ENCODE peak calls at places on chromosomes 11 and 22, in seven cellular contexts. E is H9, T is AG04450, Y is cardiac muscle cell, Q is K562, U is Panc1, L is PC-3. K is an unnamed sample.

GRCh38 chr11:104830508-104830907 is 67.8 kb downstream of the CASP12 start:
- DNase-seq in Y (no peak), E (no peak), Q (no peak), T (no peak), L (no peak), U (no peak), K (no peak)

GRCh38 chr11:72814831-72815618 is 814 bp downstream of the ATG16L2 start:
- DNase-seq in E (peak; percentile 89), Q (peak; percentile 52), U (no peak), T (no peak), Y (peak; percentile 75), L (peak; percentile 70), K (peak; percentile 59)

GRCh38 chr11:68753300-68753699 is 2.0 kb upstream of the TESMIN start:
- DNase-seq in T (no peak), Q (no peak), U (no peak), E (no peak), Y (no peak), L (no peak), K (no peak)

GRCh38 chr11:11871991-11872401 is 30.2 kb downstream of the USP47 start:
- DNase-seq in Q (no peak), Y (no peak), E (no peak), T (no peak), L (no peak), U (no peak), K (no peak)

GRCh38 chr11:86592659-86593451 is 79.6 kb downstream of the ME3 start:
- DNase-seq in T (peak; percentile 38), Q (peak; percentile 62), E (no peak), Y (peak; percentile 46), L (peak; percentile 96), U (peak; percentile 99), K (peak; percentile 40)

GRCh38 chr22:40518840-40519239 is 117.7 kb downstream of the MRTFA start:
- DNase-seq in U (no peak), Q (no peak), L (no peak), E (no peak), Y (no peak), T (no peak), K (no peak)

GRCh38 chr22:25875461-25875860 is 133.5 kb downstream of the MYO18B start:
- DNase-seq in L (no peak), E (no peak), U (no peak), T (no peak), Y (no peak), Q (no peak), K (no peak)

GRCh38 chr11:118437046-118437735 is 899 bp downstream of the KMT2A start:
- DNase-seq in E (peak; percentile 56), U (no peak), Q (peak; percentile 94), T (no peak), L (peak; percentile 54), Y (peak; percentile 61), K (peak; percentile 53)

GRCh38 chr11:89381094-89381493 is 110.1 kb downstream of the NOX4 start:
- DNase-seq in T (peak; percentile 78), E (no peak), U (no peak), Y (no peak), L (peak; percentile 80), Q (no peak), K (no peak)

GRCh38 chr11:28659716-28660348 is 551.6 kb downstream of the METTL15 start:
- DNase-seq in L (peak; percentile 65), Y (no peak), Q (no peak), E (no peak), U (no peak), T (no peak), K (no peak)

GRCh38 chr11:67054851-67055523 is 1.7 kb upstream of the RHOD start:
- DNase-seq in E (no peak), U (no peak), T (no peak), L (peak; percentile 99), Q (peak; percentile 80), Y (peak; percentile 83), K (no peak)

GRCh38 chr11:119624102-119624615 is 104.8 kb downstream of the NECTIN1 start:
- DNase-seq in Q (peak; percentile 81), T (no peak), E (peak; percentile 68), U (no peak), L (peak; percentile 17), Y (no peak), K (no peak)

GRCh38 chr11:86547727-86548126 is 124.7 kb downstream of the ME3 start:
- DNase-seq in Y (no peak), L (no peak), T (no peak), U (no peak), E (no peak), Q (no peak), K (no peak)

GRCh38 chr11:75722669-75723042 is 5.0 kb downstream of the MOGAT2 start:
- DNase-seq in U (no peak), T (no peak), E (no peak), Y (no peak), Q (no peak), L (no peak), K (no peak)

GRCh38 chr11:78855146-78855545 is 280.5 kb upstream of the NARS2 start:
- DNase-seq in L (no peak), T (no peak), Y (no peak), E (no peak), U (no peak), Q (no peak), K (no peak)

GRCh38 chr11:28089378-28089777 is 18.6 kb downstream of the KIF18A start:
- DNase-seq in L (peak; percentile 12), Q (no peak), U (no peak), T (no peak), E (no peak), Y (no peak), K (no peak)

GRCh38 chr11:128669491-128669890 is 24.4 kb upstream of the FLI1 start:
- DNase-seq in L (peak; percentile 61), Y (no peak), E (no peak), U (no peak), Q (no peak), T (no peak), K (no peak)

GRCh38 chr11:45179686-45180085 is 33.2 kb downstream of the PRDM11 start:
- DNase-seq in Y (no peak), E (no peak), Q (no peak), U (no peak), L (no peak), T (no peak), K (no peak)

GRCh38 chr11:6475936-6476335 is 2.2 kb upstream of the TRIM3 start:
- DNase-seq in Y (no peak), U (no peak), E (peak; percentile 77), Q (no peak), L (peak; percentile 48), T (no peak), K (no peak)
- H3K27ac ChIP-seq in Y (no peak overlapping the region), U (no peak overlapping the region), E (no peak overlapping the region), Q (no peak overlapping the region), L (no peak overlapping the region), T (peak overlapping the region; percentile 21), K (no peak overlapping the region)

GRCh38 chr11:130707217-130707616 is 209.1 kb downstream of the SNX19 start:
- DNase-seq in E (no peak), T (no peak), Y (no peak), U (no peak), L (no peak), Q (no peak), K (no peak)

GRCh38 chr11:130709531-130709930 is 206.7 kb downstream of the SNX19 start:
- DNase-seq in T (no peak), Y (no peak), E (no peak), U (no peak), Q (no peak), L (no peak), K (no peak)

GRCh38 chr11:130703489-130704190 is 212.6 kb downstream of the SNX19 start:
- DNase-seq in Q (no peak), T (no peak), E (no peak), U (no peak), L (no peak), Y (no peak), K (no peak)

GRCh38 chr11:130706572-130706971 is 209.7 kb downstream of the SNX19 start:
- DNase-seq in Q (no peak), L (no peak), Y (no peak), T (no peak), U (no peak), E (no peak), K (no peak)

GRCh38 chr11:130705670-130706421 is 210.4 kb downstream of the SNX19 start:
- DNase-seq in T (no peak), U (no peak), L (peak; percentile 38), Q (no peak), E (no peak), Y (no peak), K (no peak)
- H3K27ac ChIP-seq in T (no peak overlapping the region), U (no peak overlapping the region), L (no peak overlapping the region), Q (no peak overlapping the region), E (no peak overlapping the region), Y (no peak overlapping the region), K (no peak overlapping the region)

GRCh38 chr11:74490945-74491344 is 2.6 kb downstream of the LIPT2 start:
- DNase-seq in Q (no peak), T (no peak), U (no peak), E (no peak), L (no peak), Y (no peak), K (no peak)

GRCh38 chr11:74494916-74495315 is 1.4 kb upstream of the LIPT2 start:
- DNase-seq in L (no peak), U (no peak), Q (no peak), T (no peak), Y (no peak), E (no peak), K (no peak)

GRCh38 chr11:74492084-74492483 is 1.4 kb downstream of the LIPT2 start:
- DNase-seq in T (no peak), L (peak; percentile 9), Q (no peak), E (no peak), U (no peak), Y (no peak), K (no peak)

GRCh38 chr11:74493816-74494630 is 499 bp upstream of the LIPT2 start:
- DNase-seq in E (no peak), T (no peak), U (no peak), Q (no peak), L (peak; percentile 80), Y (no peak), K (no peak)

DNA sequence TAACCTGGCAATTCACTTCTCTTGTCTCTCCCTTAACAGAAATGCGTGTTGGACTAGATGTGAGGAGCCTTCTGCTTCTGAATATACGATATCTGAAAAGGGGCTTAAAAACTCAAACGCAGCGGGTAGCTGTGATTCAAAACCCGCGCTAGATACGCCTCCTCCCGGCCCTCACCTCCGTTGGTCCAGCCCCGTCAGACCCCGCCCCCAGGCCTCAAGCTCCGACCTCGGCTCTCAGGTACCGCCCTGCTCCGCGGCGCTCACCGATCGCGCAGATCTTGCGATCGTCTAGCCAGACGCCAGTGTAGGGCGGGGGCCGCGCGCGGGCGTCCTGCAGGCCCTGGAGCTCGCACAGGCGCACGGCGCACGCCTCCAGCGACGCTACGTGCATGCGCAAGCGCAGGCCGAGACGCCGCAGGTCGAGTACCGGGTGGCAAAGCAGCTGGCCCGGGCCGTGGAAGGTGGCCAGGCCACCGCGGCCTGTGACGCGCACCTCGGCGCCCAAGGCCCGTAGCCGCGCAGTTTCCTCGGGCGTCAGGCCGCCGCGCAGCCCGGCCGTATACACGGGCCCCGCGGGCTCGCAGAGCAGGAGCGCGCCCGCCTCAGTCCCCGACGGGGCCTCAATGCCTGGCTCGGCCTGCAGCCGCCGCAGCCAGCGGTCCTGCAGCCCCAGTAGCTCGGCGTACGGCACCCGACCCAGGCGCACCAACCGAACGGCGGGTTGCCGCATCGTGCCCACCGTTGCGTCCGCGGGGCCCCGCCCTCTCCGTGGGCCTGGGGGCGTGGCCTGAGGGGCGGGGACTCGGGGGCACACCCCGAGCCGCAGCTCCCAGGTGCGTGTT is at the start of gene LIPT2:
- DNase-seq in Q (peak; percentile 93), U (peak; percentile 86), E (peak; percentile 98), Y (peak; percentile 98), L (peak; percentile 99), T (peak; percentile 87), K (peak; percentile 95)
- H3K27ac ChIP-seq in Q (peak within 1 kb of the TSS; percentile 89), U (peak within 1 kb of the TSS; percentile 83), E (peak within 1 kb of the TSS; percentile 24), Y (peak within 1 kb of the TSS; percentile 97), L (peak within 1 kb of the TSS; percentile 92), T (no peak within 1 kb of the TSS), K (peak within 1 kb of the TSS; percentile 96)

GRCh38 chr22:46110215-46110614 is 40.1 kb upstream of the PPARA start:
- DNase-seq in E (peak; percentile 57), T (no peak), Y (no peak), Q (peak; percentile 51), L (peak; percentile 58), U (no peak), K (no peak)
- H3K27ac ChIP-seq in E (no peak overlapping the region), T (peak overlapping the region; percentile 31), Y (no peak overlapping the region), Q (no peak overlapping the region), L (no peak overlapping the region), U (peak overlapping the region; percentile 89), K (no peak overlapping the region)